ENCODE peak calls at places on chromosomes 16 and 17, in seven cellular contexts. R is left ventricle myocardium inferior; T is stimulated activated CD4-positive, alpha-beta T cell treated with anti-CD3 and anti-CD28 coated beads, Interleukin-1b, Interleukin-23, amount 100 ng/mL, for 1 hour; H is fibroblast of villous mesenchyme; Z is AG08395; E is activated T-helper 1 cell treated with Interleukin-2 at 50 U/mL for 16 hours; D is neuronal stem cell. C is an unnamed sample.

GRCh38 chr16:47069291-47069690 is 74.5 kb downstream of the NETO2 start:
- DNase-seq in R (no peak), E (no peak), D (no peak), Z (no peak), H (no peak), T (no peak), C (no peak)

GRCh38 chr16:85428168-85428898 is 184.8 kb upstream of the GSE1 start:
- DNase-seq in R (peak; percentile 35), E (no peak), H (peak; percentile 23), D (no peak), Z (no peak), T (no peak), C (no peak)

GRCh38 chr17:82477934-82478333 is 19.4 kb downstream of the NARF start:
- DNase-seq in E (no peak), R (no peak), Z (no peak), H (no peak), T (no peak), D (no peak), C (no peak)

GRCh38 chr16:668519-669171 is 713 bp downstream of the RHOT2 start:
- DNase-seq in Z (no peak), D (no peak), H (no peak), E (no peak), T (no peak), R (no peak), C (no peak)

GRCh38 chr17:10119203-10120112 is 78.9 kb downstream of the GAS7 start:
- DNase-seq in Z (no peak), H (no peak), E (no peak), R (peak; percentile 54), T (no peak), D (no peak), C (peak; percentile 97)

GRCh38 chr17:71959129-71959528 is 161.7 kb upstream of the SOX9 start:
- DNase-seq in D (no peak), Z (peak; percentile 17), E (no peak), R (no peak), H (peak; percentile 2), T (no peak), C (no peak)

GRCh38 chr16:19881028-19881427 is 3.6 kb downstream of the GPRC5B start:
- DNase-seq in T (no peak), H (no peak), R (no peak), Z (no peak), D (no peak), E (no peak), C (no peak)

GRCh38 chr17:45224671-45225050 is 3.0 kb downstream of the FMNL1 start:
- DNase-seq in Z (no peak), R (no peak), D (no peak), T (no peak), H (no peak), E (no peak), C (no peak)

GRCh38 chr17:58268326-58268725 is 12.4 kb downstream of the MPO start:
- DNase-seq in R (no peak), E (no peak), Z (no peak), T (no peak), D (no peak), H (no peak), C (no peak)

GRCh38 chr17:29179232-29180036 is 764 bp downstream of the MYO18A start:
- DNase-seq in E (no peak), D (peak; percentile 67), H (no peak), R (peak; percentile 48), Z (no peak), T (no peak), C (no peak)

GRCh38 chr17:55325405-55325804 is 60.6 kb downstream of the HLF start:
- DNase-seq in D (no peak), Z (no peak), H (no peak), T (no peak), E (no peak), R (no peak), C (no peak)

GRCh38 chr16:67164599-67165061 is at the start of gene HSF4:
- DNase-seq in T (no peak), D (no peak), E (no peak), Z (peak; percentile 47), H (peak; percentile 58), R (peak; percentile 75), C (no peak)

GRCh38 chr17:61313515-61314326 is 85.9 kb upstream of the TBX2 start:
- DNase-seq in T (no peak), E (no peak), H (no peak), D (no peak), Z (no peak), R (peak; percentile 61), C (no peak)

GRCh38 chr17:36072431-36073121 is 8.5 kb downstream of the CCL18 start:
- DNase-seq in R (no peak), E (peak; percentile 17), T (no peak), Z (peak; percentile 29), H (peak; percentile 14), D (peak; percentile 71), C (no peak)

GRCh38 chr16:4200781-4201137 is 41.1 kb downstream of the SRL start:
- DNase-seq in H (peak; percentile 17), Z (peak; percentile 60), T (no peak), E (no peak), R (no peak), D (no peak), C (no peak)

GRCh38 chr16:30087181-30087898 is 4.4 kb downstream of the TBX6 start:
- DNase-seq in T (no peak), H (no peak), E (no peak), Z (no peak), D (no peak), R (no peak), C (no peak)

GRCh38 chr17:61390479-61390791 is 9.2 kb upstream of the TBX2 start:
- DNase-seq in E (no peak), T (no peak), H (no peak), R (no peak), D (no peak), Z (no peak), C (no peak)

GRCh38 chr17:48603959-48604769 is 622 bp downstream of the HOXB6 start:
- DNase-seq in Z (no peak), T (no peak), E (no peak), D (no peak), R (no peak), H (no peak), C (no peak)

GRCh38 chr16:4314532-4315184 is 1.2 kb upstream of the GLIS2 start:
- DNase-seq in Z (peak; percentile 47), R (no peak), E (no peak), D (no peak), H (peak; percentile 61), T (no peak), C (no peak)

GRCh38 chr16:51225902-51226301 is 74.8 kb upstream of the SALL1 start:
- DNase-seq in H (no peak), T (no peak), Z (no peak), R (no peak), E (no peak), D (no peak), C (no peak)

GRCh38 chr16:61897657-61898056 is 138.6 kb downstream of the CDH8 start:
- DNase-seq in R (no peak), T (no peak), H (no peak), E (no peak), D (no peak), Z (no peak), C (no peak)

GRCh38 chr16:69796285-69797118 is 34.4 kb downstream of the WWP2 start:
- DNase-seq in T (no peak), R (no peak), D (peak; percentile 58), E (no peak), Z (peak; percentile 73), H (peak; percentile 80), C (no peak)

GRCh38 chr16:35339337-35339736 is 1879.9 kb downstream of the TP53TG3F start:
- DNase-seq in R (no peak), Z (no peak), E (no peak), D (no peak), T (no peak), H (peak; percentile 0), C (no peak)

GRCh38 chr16:64459821-64460220 is 662.0 kb downstream of the CDH11 start:
- DNase-seq in E (no peak), Z (peak; percentile 22), T (no peak), H (peak; percentile 29), D (no peak), R (no peak), C (no peak)

GRCh38 chr16:55035037-55035436 is 104.4 kb downstream of the IRX5 start:
- DNase-seq in D (peak; percentile 41), H (no peak), E (no peak), R (no peak), T (no peak), Z (no peak), C (no peak)

GRCh38 chr16:71851726-71852125 is 6.0 kb downstream of the ATXN1L start:
- DNase-seq in D (no peak), T (no peak), E (no peak), R (no peak), Z (no peak), H (no peak), C (no peak)

GRCh38 chr16:53789159-53789558 is 85.2 kb downstream of the FTO start:
- DNase-seq in R (no peak), D (no peak), Z (peak; percentile 71), H (peak; percentile 76), E (no peak), T (no peak), C (no peak)

GRCh38 chr16:89471225-89471624 is 19.1 kb downstream of the ANKRD11 start:
- DNase-seq in E (no peak), T (no peak), Z (peak; percentile 86), H (peak; percentile 84), R (no peak), D (no peak), C (no peak)

GRCh38 chr16:88977028-88977844 is at the start of gene CBFA2T3:
- DNase-seq in D (no peak), H (peak; percentile 68), T (no peak), R (peak; percentile 84), E (no peak), Z (no peak), C (no peak)

GRCh38 chr16:82801361-82801760 is 174.6 kb downstream of the CDH13 start:
- DNase-seq in E (no peak), H (peak; percentile 11), T (no peak), Z (no peak), D (no peak), R (no peak), C (no peak)

GRCh38 chr17:15342460-15342859 is 1.1 kb upstream of the TEKT3 start:
- DNase-seq in E (no peak), R (no peak), H (peak; percentile 53), T (no peak), D (no peak), Z (no peak), C (no peak)

GRCh38 chr17:7477392-7478275 is 1.8 kb downstream of the ZBTB4 start:
- DNase-seq in T (no peak), Z (peak; percentile 86), D (no peak), H (peak; percentile 95), E (no peak), R (no peak), C (no peak)

GRCh38 chr16:82082543-82083244 is 47.6 kb downstream of the HSD17B2 start:
- DNase-seq in E (no peak), T (no peak), Z (peak; percentile 60), H (peak; percentile 66), R (no peak), D (no peak), C (no peak)

GRCh38 chr16:807345-808251 is 7.1 kb upstream of the GNG13 start:
- DNase-seq in T (peak; percentile 55), H (peak; percentile 90), Z (peak; percentile 98), R (peak; percentile 94), D (peak; percentile 87), E (peak; percentile 72), C (peak; percentile 61)

C was measured in LNCaP clone FGC.